ENCODE peak calls at places on chromosomes 6 and 20, in five cellular contexts. One of them, this sample, is unnamed.

GRCh38 chr20:8388146-8388545 is 256.1 kb downstream of the PLCB1 start:
- DNase-seq in T-helper 2 cell: no peak
- DNase-seq in activated T-cell treated with anti-CD3 and anti-CD28 coated beads for 1 hour: no peak
- DNase-seq in endothelial cell: no peak
- DNase-seq in thyroid gland: no peak
- DNase-seq in this sample: no peak

GRCh38 chr20:50467618-50468373 is 42.4 kb upstream of the PTPN1 start:
- DNase-seq in T-helper 2 cell: no peak
- DNase-seq in activated T-cell treated with anti-CD3 and anti-CD28 coated beads for 1 hour: no peak
- DNase-seq in endothelial cell: peak
- DNase-seq in thyroid gland: peak
- DNase-seq in this sample: no peak

GRCh38 chr6:42471116-42471515 is 19.4 kb upstream of the TRERF1 start:
- DNase-seq in T-helper 2 cell: no peak
- DNase-seq in activated T-cell treated with anti-CD3 and anti-CD28 coated beads for 1 hour: no peak
- DNase-seq in endothelial cell: no peak
- DNase-seq in thyroid gland: no peak
- DNase-seq in this sample: no peak

GRCh38 chr6:167678102-167679101 is 148.3 kb upstream of the AFDN start:
- DNase-seq in T-helper 2 cell: no peak
- DNase-seq in activated T-cell treated with anti-CD3 and anti-CD28 coated beads for 1 hour: no peak
- DNase-seq in endothelial cell: peak
- DNase-seq in thyroid gland: peak
- DNase-seq in this sample: peak

GRCh38 chr20:48771542-48771941 is 56.3 kb downstream of the PREX1 start:
- DNase-seq in T-helper 2 cell: no peak
- DNase-seq in activated T-cell treated with anti-CD3 and anti-CD28 coated beads for 1 hour: no peak
- DNase-seq in endothelial cell: no peak
- DNase-seq in thyroid gland: no peak
- DNase-seq in this sample: no peak

GRCh38 chr20:24693466-24694156 is 224.2 kb downstream of the SYNDIG1 start:
- DNase-seq in T-helper 2 cell: no peak
- DNase-seq in activated T-cell treated with anti-CD3 and anti-CD28 coated beads for 1 hour: no peak
- DNase-seq in endothelial cell: no peak
- DNase-seq in thyroid gland: no peak
- DNase-seq in this sample: no peak

GRCh38 chr6:169241688-169242350 is 11.8 kb downstream of the THBS2 start:
- DNase-seq in T-helper 2 cell: no peak
- DNase-seq in activated T-cell treated with anti-CD3 and anti-CD28 coated beads for 1 hour: no peak
- DNase-seq in endothelial cell: no peak
- DNase-seq in thyroid gland: no peak
- DNase-seq in this sample: no peak

GRCh38 chr6:66897576-66897975 is 1190.5 kb upstream of the EYS start:
- DNase-seq in T-helper 2 cell: no peak
- DNase-seq in activated T-cell treated with anti-CD3 and anti-CD28 coated beads for 1 hour: no peak
- DNase-seq in endothelial cell: no peak
- DNase-seq in thyroid gland: no peak
- DNase-seq in this sample: no peak

GRCh38 chr6:6519028-6519427 is 69.5 kb upstream of the LY86 start:
- DNase-seq in T-helper 2 cell: no peak
- DNase-seq in activated T-cell treated with anti-CD3 and anti-CD28 coated beads for 1 hour: no peak
- DNase-seq in endothelial cell: no peak
- DNase-seq in thyroid gland: no peak
- DNase-seq in this sample: no peak

GRCh38 chr6:155121699-155122098 is 126.6 kb downstream of the TIAM2 start:
- DNase-seq in T-helper 2 cell: no peak
- DNase-seq in activated T-cell treated with anti-CD3 and anti-CD28 coated beads for 1 hour: no peak
- DNase-seq in endothelial cell: no peak
- DNase-seq in thyroid gland: no peak
- DNase-seq in this sample: no peak